ENCODE peak calls at places on chromosomes 6 and 20, in six cellular contexts. A, V, Q, R, G and S are unnamed samples.

GRCh38 chr6:135179920-135180457 is 1.1 kb upstream of the MYB start:
- DNase-seq in A (no peak), V (no peak), Q (no peak), R (no peak), G (peak), S (peak)

GRCh38 chr6:138240476-138241245 is 22.4 kb upstream of the PBOV1 start:
- DNase-seq in A (no peak), V (peak), Q (no peak), R (no peak), G (no peak), S (no peak)

GRCh38 chr6:39451831-39452230 is 129.3 kb upstream of the KCNK16 start:
- DNase-seq in A (peak), V (no peak), Q (no peak), R (no peak), G (peak), S (no peak)

GRCh38 chr6:154510144-154510905 is at the start of gene CNKSR3:
- DNase-seq in A (peak), V (peak), Q (peak), R (peak), G (peak), S (peak)

GRCh38 chr6:52000064-52000463 is 87.3 kb downstream of the PKHD1 start:
- DNase-seq in A (no peak), V (no peak), Q (no peak), R (no peak), G (no peak), S (no peak)

GRCh38 chr20:23096073-23096472 is 9.9 kb upstream of the CD93 start:
- DNase-seq in A (no peak), V (no peak), Q (no peak), R (no peak), G (no peak), S (no peak)

GRCh38 chr6:71588490-71588889 is 297.9 kb upstream of the RIMS1 start:
- DNase-seq in A (no peak), V (no peak), Q (no peak), R (no peak), G (no peak), S (no peak)

GRCh38 chr20:51360451-51361230 is 181.9 kb downstream of the NFATC2 start:
- DNase-seq in A (peak), V (peak), Q (peak), R (no peak), G (no peak), S (peak)

GRCh38 chr6:15329154-15329781 is 83.4 kb downstream of the JARID2 start:
- DNase-seq in A (no peak), V (peak), Q (peak), R (peak), G (no peak), S (peak)

GRCh38 chr20:6231551-6231950 is 108.7 kb upstream of the FERMT1 start:
- DNase-seq in A (no peak), V (peak), Q (peak), R (no peak), G (no peak), S (peak)

GRCh38 chr6:72963946-72964345 is 261.4 kb downstream of the KHDC1L start:
- DNase-seq in A (no peak), V (no peak), Q (no peak), R (no peak), G (no peak), S (no peak)

GRCh38 chr6:134057478-134057877 is 5.1 kb upstream of the SLC2A12 start:
- DNase-seq in A (no peak), V (no peak), Q (no peak), R (no peak), G (no peak), S (no peak)

GRCh38 chr20:61932199-61932592 is 133.5 kb downstream of the TAF4 start:
- DNase-seq in A (no peak), V (no peak), Q (no peak), R (no peak), G (no peak), S (no peak)

GRCh38 chr6:136405410-136406029 is 115.9 kb upstream of the BCLAF1 start:
- DNase-seq in A (no peak), V (no peak), Q (peak), R (no peak), G (no peak), S (no peak)

GRCh38 chr6:78483546-78483945 is 383.8 kb upstream of the IRAK1BP1 start:
- DNase-seq in A (no peak), V (peak), Q (peak), R (no peak), G (no peak), S (peak)

GRCh38 chr6:14951704-14952103 is 294.2 kb upstream of the JARID2 start:
- DNase-seq in A (no peak), V (no peak), Q (no peak), R (no peak), G (no peak), S (peak)

GRCh38 chr6:144675231-144675861 is 390.2 kb downstream of the UTRN start:
- DNase-seq in A (no peak), V (peak), Q (peak), R (peak), G (peak), S (no peak)

GRCh38 chr6:157682856-157683481 is 140.1 kb upstream of the SNX9 start:
- DNase-seq in A (peak), V (peak), Q (peak), R (peak), G (no peak), S (peak)

GRCh38 chr6:164507197-164507957 is 802.0 kb downstream of the C6orf118 start:
- DNase-seq in A (no peak), V (no peak), Q (no peak), R (no peak), G (peak), S (no peak)

GRCh38 chr20:61436674-61437279 is 184.7 kb downstream of the CDH4 start:
- DNase-seq in A (no peak), V (no peak), Q (peak), R (no peak), G (no peak), S (peak)

GRCh38 chr6:47308674-47309325 is 905 bp downstream of the TNFRSF21 start:
- DNase-seq in A (no peak), V (no peak), Q (no peak), R (no peak), G (no peak), S (peak)

GRCh38 chr6:39496951-39497350 is 174.4 kb upstream of the KCNK16 start:
- DNase-seq in A (no peak), V (peak), Q (peak), R (peak), G (no peak), S (peak)

GRCh38 chr20:54657268-54657826 is 182.0 kb downstream of the DOK5 start:
- DNase-seq in A (no peak), V (no peak), Q (peak), R (no peak), G (no peak), S (peak)

GRCh38 chr20:35269055-35269781 is 8.7 kb downstream of the MMP24OS start:
- DNase-seq in A (no peak), V (peak), Q (peak), R (peak), G (peak), S (peak)

GRCh38 chr6:971981-972640 is 279.2 kb upstream of the EXOC2 start:
- DNase-seq in A (no peak), V (no peak), Q (no peak), R (no peak), G (no peak), S (no peak)

GRCh38 chr20:19600042-19600441 is 158.0 kb upstream of the RIN2 start:
- DNase-seq in A (no peak), V (no peak), Q (no peak), R (no peak), G (no peak), S (no peak)

GRCh38 chr6:75348882-75349261 is 64.3 kb upstream of the TMEM30A start:
- DNase-seq in A (no peak), V (no peak), Q (no peak), R (no peak), G (no peak), S (no peak)

GRCh38 chr6:75349262-75349984 is 64.8 kb upstream of the TMEM30A start:
- DNase-seq in A (no peak), V (peak), Q (peak), R (no peak), G (peak), S (peak)

GRCh38 chr6:75350156-75350555 is 65.6 kb upstream of the TMEM30A start:
- DNase-seq in A (no peak), V (no peak), Q (no peak), R (no peak), G (no peak), S (no peak)

GRCh38 chr6:75345413-75345812 is 60.8 kb upstream of the TMEM30A start:
- DNase-seq in A (no peak), V (no peak), Q (no peak), R (no peak), G (no peak), S (no peak)

DNA sequence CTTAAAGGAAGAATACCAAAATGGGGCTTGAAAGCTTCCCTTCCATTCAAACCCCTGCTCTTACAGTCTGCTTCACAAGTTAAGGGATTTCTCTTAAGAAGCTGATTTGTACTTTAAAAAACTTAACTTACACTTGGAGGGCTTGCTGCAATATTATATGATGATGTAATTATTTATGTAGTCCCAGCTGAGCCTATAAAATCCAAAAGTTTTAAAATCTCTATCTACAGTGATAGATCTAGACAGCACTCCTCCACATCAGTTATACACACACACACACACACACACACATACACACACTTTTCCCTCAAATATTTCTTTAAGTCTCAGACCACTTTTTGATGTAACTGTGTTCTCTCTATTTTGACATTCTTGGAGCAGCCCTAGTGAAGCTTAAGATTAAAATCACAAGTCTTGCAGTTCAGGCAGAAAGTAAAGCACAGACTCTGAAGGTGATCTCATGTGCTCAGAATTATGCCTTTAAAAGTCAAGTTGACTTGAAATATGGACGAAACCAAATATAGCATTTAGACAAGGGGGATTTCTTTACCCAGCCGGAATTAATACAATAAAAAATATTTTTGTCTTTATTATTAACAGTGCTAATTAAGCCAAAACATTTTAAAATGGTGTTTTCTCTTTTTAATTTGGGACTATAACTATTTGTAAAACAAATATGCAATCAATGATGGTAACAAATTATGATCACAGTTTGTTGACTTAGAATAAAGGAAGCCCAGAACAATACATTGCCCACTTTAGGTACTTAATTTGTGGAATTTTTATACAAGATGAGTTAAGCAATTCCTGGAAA is 63.4 kb upstream of the TMEM30A start:
- DNase-seq in A (no peak), V (no peak), Q (peak), R (no peak), G (no peak), S (peak)
- H3K4me3 ChIP-seq in A (no peak), V (no peak), Q (no peak), R (no peak), G (no peak), S (no peak)

DNA sequence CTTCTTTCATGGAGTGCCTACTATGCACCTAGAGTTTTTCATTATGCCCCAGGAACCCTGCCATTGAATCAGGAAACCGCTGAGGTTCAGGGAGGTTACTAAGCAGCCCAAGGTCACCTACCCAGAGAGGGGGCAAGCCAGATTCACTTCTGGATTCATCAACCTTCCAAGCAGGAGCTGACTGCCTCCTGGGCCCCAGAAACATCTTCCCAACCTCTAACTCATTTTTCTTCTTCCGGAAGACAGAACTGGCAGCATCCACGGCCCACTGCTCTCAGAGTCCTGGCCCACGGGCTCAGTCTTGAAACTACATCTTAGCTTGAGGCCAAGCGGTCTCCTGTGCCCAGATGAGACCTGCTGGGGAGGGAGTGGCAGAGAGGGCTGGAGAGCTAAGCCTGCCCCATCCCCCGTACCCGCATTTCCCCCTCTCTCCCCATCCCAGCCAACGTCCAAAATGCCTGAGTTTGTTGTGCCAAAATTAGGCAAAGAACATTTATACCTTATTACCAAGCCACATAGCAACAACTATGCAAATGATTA is 281.0 kb downstream of the CDC5L start:
- DNase-seq in A (no peak), V (no peak), Q (no peak), R (no peak), G (no peak), S (no peak)
- TF ChIP-seq CTCF in A (peak), V (no peak), Q (no peak), R (no peak), G (no peak), S (no peak)

GRCh38 chr6:34144581-34145160 is 1.2 kb downstream of the GRM4 start:
- DNase-seq in A (no peak), V (no peak), Q (no peak), R (no peak), G (no peak), S (no peak)
- H3K4me3 ChIP-seq in A (peak), V (no peak), Q (no peak), R (peak), G (no peak), S (peak)

GRCh38 chr20:46093531-46093930 is 3.8 kb upstream of the NCOA5 start:
- DNase-seq in A (no peak), V (no peak), Q (no peak), R (no peak), G (peak), S (no peak)
- TF ChIP-seq CTCF in A (no peak), V (peak), Q (no peak), R (no peak), G (no peak), S (no peak)

DNA sequence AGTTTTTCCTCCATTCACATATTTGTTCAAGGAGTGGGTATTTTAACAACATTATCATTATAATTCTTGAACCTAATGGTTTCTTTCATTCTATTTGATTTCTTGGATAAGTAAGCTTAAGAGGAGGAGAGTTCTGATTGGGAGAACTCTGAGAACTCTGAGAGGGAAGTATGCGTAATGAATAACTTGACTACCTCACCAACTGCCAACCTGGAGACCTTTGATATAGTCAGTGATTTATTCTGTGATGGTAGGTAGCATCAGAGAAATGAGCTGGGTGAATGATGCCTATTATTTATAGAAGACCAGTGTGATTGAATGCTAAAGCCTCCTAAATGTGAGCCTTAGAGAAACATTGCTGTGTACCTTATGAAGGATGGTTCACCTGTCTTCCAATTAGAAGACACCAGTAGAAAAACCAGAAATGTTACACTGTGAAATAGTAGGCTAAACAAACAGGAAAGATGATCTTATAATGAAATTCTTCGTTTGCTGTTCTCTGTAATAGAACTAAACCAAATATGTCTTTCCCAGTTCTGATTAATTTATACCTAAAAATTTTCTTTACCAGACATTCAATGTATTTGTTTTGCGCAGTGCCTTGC is 114.9 kb downstream of the RTN4IP1 start:
- DNase-seq in A (no peak), V (no peak), Q (no peak), R (no peak), G (no peak), S (no peak)
- H3K4me3 ChIP-seq in A (peak), V (no peak), Q (no peak), R (no peak), G (peak), S (peak)